ENCODE peak calls at places on chromosomes 2 and 18, in seven cellular contexts. U, L, B, Z, Y, M and R are unnamed samples.

GRCh38 chr18:75109001-75109400 is 99.9 kb downstream of the PTGR3 start:
- DNase-seq in U (no peak), L (no peak), B (no peak), Z (no peak), Y (no peak), M (no peak), R (no peak)

GRCh38 chr2:64417624-64418023 is 36.3 kb upstream of the LGALSL start:
- DNase-seq in U (no peak), L (no peak), B (no peak), Z (no peak), Y (no peak), M (no peak), R (no peak)

GRCh38 chr2:120772261-120772660 is 36.6 kb downstream of the GLI2 start:
- DNase-seq in U (no peak), L (no peak), B (no peak), Z (no peak), Y (no peak), M (no peak), R (no peak)

GRCh38 chr2:62604336-62604735 is 98.3 kb upstream of the TMEM17 start:
- DNase-seq in U (no peak), L (peak; percentile 11), B (no peak), Z (no peak), Y (no peak), M (no peak), R (no peak)

GRCh38 chr2:12721571-12722444 is 5.1 kb downstream of the TRIB2 start:
- DNase-seq in U (no peak), L (peak; percentile 87), B (no peak), Z (no peak), Y (no peak), M (no peak), R (no peak)

GRCh38 chr2:8636041-8636491 is 45.8 kb upstream of the ID2 start:
- DNase-seq in U (no peak), L (peak; percentile 14), B (no peak), Z (no peak), Y (no peak), M (no peak), R (no peak)

GRCh38 chr2:194319222-194319992 is 1337.6 kb upstream of the SLC39A10 start:
- DNase-seq in U (no peak), L (no peak), B (no peak), Z (no peak), Y (no peak), M (no peak), R (no peak)

GRCh38 chr2:14723684-14724083 is 91.2 kb downstream of the LRATD1 start:
- DNase-seq in U (no peak), L (no peak), B (no peak), Z (no peak), Y (no peak), M (no peak), R (no peak)